ENCODE peak calls at places on chromosomes 13 and 19, in seven cellular contexts. One of them, this sample, is unnamed.
A peak's percentile ranks its signal among the peaks of the same experiment; 100 is the strongest.

GRCh38 chr13:112177459-112177858 is 110.5 kb downstream of the SOX1 start:
- DNase-seq in heart left ventricle: no peak
- DNase-seq in A549: no peak
- DNase-seq in body of pancreas: no peak
- DNase-seq in vagina: no peak
- DNase-seq in suprapubic skin: no peak
- DNase-seq in spleen: no peak
- DNase-seq in this sample: no peak

GRCh38 chr19:292281-292884 is 1.2 kb upstream of the PLPP2 start:
- DNase-seq in heart left ventricle: no peak
- DNase-seq in A549: no peak
- DNase-seq in body of pancreas: no peak
- DNase-seq in vagina: no peak
- DNase-seq in suprapubic skin: peak; percentile 62
- DNase-seq in spleen: no peak
- DNase-seq in this sample: no peak

GRCh38 chr19:46648070-46648960 is 12.3 kb upstream of the GNG8 start:
- DNase-seq in heart left ventricle: no peak
- DNase-seq in A549: no peak
- DNase-seq in body of pancreas: no peak
- DNase-seq in vagina: no peak
- DNase-seq in suprapubic skin: no peak
- DNase-seq in spleen: no peak
- DNase-seq in this sample: no peak

GRCh38 chr19:45098521-45099464 is 5.8 kb downstream of the PPP1R37 start:
- DNase-seq in heart left ventricle: peak; percentile 58
- DNase-seq in A549: no peak
- DNase-seq in body of pancreas: no peak
- DNase-seq in vagina: no peak
- DNase-seq in suprapubic skin: no peak
- DNase-seq in spleen: no peak
- DNase-seq in this sample: no peak

GRCh38 chr19:18780631-18781030 is 10.5 kb downstream of the COMP start:
- DNase-seq in heart left ventricle: no peak
- DNase-seq in A549: no peak
- DNase-seq in body of pancreas: no peak
- DNase-seq in vagina: no peak
- DNase-seq in suprapubic skin: no peak
- DNase-seq in spleen: no peak
- DNase-seq in this sample: no peak

GRCh38 chr13:101982903-101983302 is 418.9 kb downstream of the FGF14 start:
- DNase-seq in heart left ventricle: no peak
- DNase-seq in A549: no peak
- DNase-seq in body of pancreas: no peak
- DNase-seq in vagina: no peak
- DNase-seq in suprapubic skin: no peak
- DNase-seq in spleen: no peak
- DNase-seq in this sample: no peak

GRCh38 chr13:32370805-32371204 is 55.5 kb downstream of the BRCA2 start:
- DNase-seq in heart left ventricle: no peak
- DNase-seq in A549: no peak
- DNase-seq in body of pancreas: no peak
- DNase-seq in vagina: no peak
- DNase-seq in suprapubic skin: no peak
- DNase-seq in spleen: no peak
- DNase-seq in this sample: no peak

GRCh38 chr13:39306639-39307589 is 268.7 kb downstream of the NHLRC3 start:
- DNase-seq in heart left ventricle: no peak
- DNase-seq in A549: no peak
- DNase-seq in body of pancreas: no peak
- DNase-seq in vagina: no peak
- DNase-seq in suprapubic skin: no peak
- DNase-seq in spleen: no peak
- DNase-seq in this sample: no peak

GRCh38 chr19:54426291-54426918 is 11.1 kb downstream of the TTYH1 start:
- DNase-seq in heart left ventricle: no peak
- DNase-seq in A549: peak; percentile 39
- DNase-seq in body of pancreas: no peak
- DNase-seq in vagina: no peak
- DNase-seq in suprapubic skin: no peak
- DNase-seq in spleen: no peak
- DNase-seq in this sample: no peak

GRCh38 chr13:94224670-94225069 is 254.8 kb downstream of the DCT start:
- DNase-seq in heart left ventricle: no peak
- DNase-seq in A549: no peak
- DNase-seq in body of pancreas: no peak
- DNase-seq in vagina: no peak
- DNase-seq in suprapubic skin: no peak
- DNase-seq in spleen: no peak
- DNase-seq in this sample: no peak

GRCh38 chr19:19410553-19411550 is 5.4 kb downstream of the GATAD2A start:
- DNase-seq in heart left ventricle: no peak
- DNase-seq in A549: no peak
- DNase-seq in body of pancreas: no peak
- DNase-seq in vagina: no peak
- DNase-seq in suprapubic skin: no peak
- DNase-seq in spleen: peak; percentile 66
- DNase-seq in this sample: no peak

GRCh38 chr19:19105365-19106060 is 32.8 kb downstream of the TMEM161A start:
- DNase-seq in heart left ventricle: peak; percentile 41
- DNase-seq in A549: peak; percentile 72
- DNase-seq in body of pancreas: no peak
- DNase-seq in vagina: no peak
- DNase-seq in suprapubic skin: no peak
- DNase-seq in spleen: no peak
- DNase-seq in this sample: no peak

GRCh38 chr13:60562081-60562764 is 165.2 kb downstream of the TDRD3 start:
- DNase-seq in heart left ventricle: no peak
- DNase-seq in A549: no peak
- DNase-seq in body of pancreas: no peak
- DNase-seq in vagina: no peak
- DNase-seq in suprapubic skin: no peak
- DNase-seq in spleen: no peak
- DNase-seq in this sample: no peak

GRCh38 chr13:109271991-109272454 is 514.4 kb downstream of the IRS2 start:
- DNase-seq in heart left ventricle: no peak
- DNase-seq in A549: peak; percentile 85
- DNase-seq in body of pancreas: no peak
- DNase-seq in vagina: no peak
- DNase-seq in suprapubic skin: no peak
- DNase-seq in spleen: no peak
- DNase-seq in this sample: no peak

GRCh38 chr13:98875146-98875729 is 102.6 kb downstream of the DOCK9 start:
- DNase-seq in heart left ventricle: no peak
- DNase-seq in A549: no peak
- DNase-seq in body of pancreas: no peak
- DNase-seq in vagina: no peak
- DNase-seq in suprapubic skin: no peak
- DNase-seq in spleen: no peak
- DNase-seq in this sample: no peak

GRCh38 chr13:73717632-73718031 is 416.6 kb downstream of the KLF12 start:
- DNase-seq in heart left ventricle: no peak
- DNase-seq in A549: no peak
- DNase-seq in body of pancreas: no peak
- DNase-seq in vagina: no peak
- DNase-seq in suprapubic skin: no peak
- DNase-seq in spleen: no peak
- DNase-seq in this sample: no peak

GRCh38 chr19:47093841-47094240 is 19.7 kb downstream of the ZC3H4 start:
- DNase-seq in heart left ventricle: no peak
- DNase-seq in A549: no peak
- DNase-seq in body of pancreas: no peak
- DNase-seq in vagina: no peak
- DNase-seq in suprapubic skin: no peak
- DNase-seq in spleen: peak; percentile 82
- DNase-seq in this sample: no peak

GRCh38 chr19:45166723-45167252 is 6.0 kb upstream of the NKPD1 start:
- DNase-seq in heart left ventricle: no peak
- DNase-seq in A549: no peak
- DNase-seq in body of pancreas: no peak
- DNase-seq in vagina: no peak
- DNase-seq in suprapubic skin: no peak
- DNase-seq in spleen: peak; percentile 80
- DNase-seq in this sample: no peak

GRCh38 chr19:54373781-54374266 is 9.1 kb upstream of the LAIR1 start:
- DNase-seq in heart left ventricle: no peak
- DNase-seq in A549: no peak
- DNase-seq in body of pancreas: no peak
- DNase-seq in vagina: no peak
- DNase-seq in suprapubic skin: no peak
- DNase-seq in spleen: no peak
- DNase-seq in this sample: no peak

GRCh38 chr13:81458211-81458610 is 1117.3 kb upstream of the SPRY2 start:
- DNase-seq in heart left ventricle: no peak
- DNase-seq in A549: no peak
- DNase-seq in body of pancreas: no peak
- DNase-seq in vagina: no peak
- DNase-seq in suprapubic skin: no peak
- DNase-seq in spleen: no peak
- DNase-seq in this sample: no peak

GRCh38 chr13:27919299-27919933 is 384 bp upstream of the PDX1 start:
- DNase-seq in heart left ventricle: no peak
- DNase-seq in A549: peak; percentile 53
- DNase-seq in body of pancreas: no peak
- DNase-seq in vagina: no peak
- DNase-seq in suprapubic skin: no peak
- DNase-seq in spleen: no peak
- DNase-seq in this sample: no peak

GRCh38 chr19:29645911-29646310 is 19.4 kb upstream of the PLEKHF1 start:
- DNase-seq in heart left ventricle: peak; percentile 55
- DNase-seq in A549: no peak
- DNase-seq in body of pancreas: peak; percentile 16
- DNase-seq in vagina: no peak
- DNase-seq in suprapubic skin: no peak
- DNase-seq in spleen: peak; percentile 64
- DNase-seq in this sample: no peak

GRCh38 chr19:34041922-34042521 is 130.3 kb upstream of the LSM14A start:
- DNase-seq in heart left ventricle: peak; percentile 49
- DNase-seq in A549: peak; percentile 79
- DNase-seq in body of pancreas: peak; percentile 71
- DNase-seq in vagina: no peak
- DNase-seq in suprapubic skin: peak; percentile 84
- DNase-seq in spleen: peak; percentile 87
- DNase-seq in this sample: no peak

GRCh38 chr19:6769006-6769637 is 1.9 kb upstream of the SH2D3A start:
- DNase-seq in heart left ventricle: no peak
- DNase-seq in A549: peak; percentile 46
- DNase-seq in body of pancreas: no peak
- DNase-seq in vagina: no peak
- DNase-seq in suprapubic skin: no peak
- DNase-seq in spleen: no peak
- DNase-seq in this sample: no peak

GRCh38 chr19:11192957-11193939 is 4.1 kb downstream of the KANK2 start:
- DNase-seq in heart left ventricle: no peak
- DNase-seq in A549: no peak
- DNase-seq in body of pancreas: no peak
- DNase-seq in vagina: no peak
- DNase-seq in suprapubic skin: no peak
- DNase-seq in spleen: no peak
- DNase-seq in this sample: no peak

GRCh38 chr13:96104516-96104915 is 14.6 kb downstream of the HS6ST3 start:
- DNase-seq in heart left ventricle: no peak
- DNase-seq in A549: no peak
- DNase-seq in body of pancreas: no peak
- DNase-seq in vagina: no peak
- DNase-seq in suprapubic skin: no peak
- DNase-seq in spleen: no peak
- DNase-seq in this sample: no peak

GRCh38 chr13:113142876-113143275 is 15.6 kb upstream of the PROZ start:
- DNase-seq in heart left ventricle: no peak
- DNase-seq in A549: no peak
- DNase-seq in body of pancreas: no peak
- DNase-seq in vagina: peak; percentile 67
- DNase-seq in suprapubic skin: no peak
- DNase-seq in spleen: no peak
- DNase-seq in this sample: no peak

GRCh38 chr13:113077953-113078894 is 27.4 kb upstream of the F7 start:
- DNase-seq in heart left ventricle: no peak
- DNase-seq in A549: no peak
- DNase-seq in body of pancreas: no peak
- DNase-seq in vagina: no peak
- DNase-seq in suprapubic skin: peak; percentile 76
- DNase-seq in spleen: peak; percentile 62
- DNase-seq in this sample: no peak

GRCh38 chr13:31556376-31556775 is 182.9 kb upstream of the RXFP2 start:
- DNase-seq in heart left ventricle: no peak
- DNase-seq in A549: no peak
- DNase-seq in body of pancreas: no peak
- DNase-seq in vagina: no peak
- DNase-seq in suprapubic skin: no peak
- DNase-seq in spleen: no peak
- DNase-seq in this sample: no peak

GRCh38 chr13:90974249-90974954 is 373.1 kb upstream of the MIR17HG start:
- DNase-seq in heart left ventricle: no peak
- DNase-seq in A549: no peak
- DNase-seq in body of pancreas: no peak
- DNase-seq in vagina: no peak
- DNase-seq in suprapubic skin: no peak
- DNase-seq in spleen: no peak
- DNase-seq in this sample: no peak

GRCh38 chr19:49335071-49335783 is at the start of gene CD37:
- DNase-seq in heart left ventricle: no peak
- DNase-seq in A549: no peak
- DNase-seq in body of pancreas: peak; percentile 11
- DNase-seq in vagina: peak; percentile 81
- DNase-seq in suprapubic skin: peak; percentile 74
- DNase-seq in spleen: peak; percentile 90
- DNase-seq in this sample: no peak
- H3K4me3 ChIP-seq in heart left ventricle: peak within 1 kb of the TSS; percentile 48
- H3K4me3 ChIP-seq in A549: no peak within 1 kb of the TSS
- H3K4me3 ChIP-seq in body of pancreas: no peak within 1 kb of the TSS
- H3K4me3 ChIP-seq in vagina: peak within 1 kb of the TSS; percentile 34
- H3K4me3 ChIP-seq in suprapubic skin: peak within 1 kb of the TSS; percentile 37
- H3K4me3 ChIP-seq in spleen: peak within 1 kb of the TSS; percentile 58
- H3K4me3 ChIP-seq in this sample: peak within 1 kb of the TSS; percentile 39

GRCh38 chr19:41351339-41352245 is 2.1 kb downstream of the TGFB1 start:
- DNase-seq in heart left ventricle: peak; percentile 80
- DNase-seq in A549: no peak
- DNase-seq in body of pancreas: no peak
- DNase-seq in vagina: no peak
- DNase-seq in suprapubic skin: no peak
- DNase-seq in spleen: peak; percentile 97
- DNase-seq in this sample: peak; percentile 39
- TF ChIP-seq POLR2A in heart left ventricle: no peak
- TF ChIP-seq POLR2A in A549: peak; percentile 8
- TF ChIP-seq POLR2A in body of pancreas: no peak
- TF ChIP-seq POLR2A in vagina: peak; percentile 25
- TF ChIP-seq POLR2A in suprapubic skin: no peak
- TF ChIP-seq POLR2A in spleen: no peak
- TF ChIP-seq POLR2A in this sample: no peak

GRCh38 chr13:114259374-114259773 is 22.0 kb upstream of the UPF3A start:
- DNase-seq in heart left ventricle: no peak
- DNase-seq in A549: no peak
- DNase-seq in body of pancreas: no peak
- DNase-seq in vagina: no peak
- DNase-seq in suprapubic skin: no peak
- DNase-seq in spleen: no peak
- DNase-seq in this sample: no peak
- H3K4me1 ChIP-seq in heart left ventricle: peaks cover 22% of the 10 kb centered on the region
- H3K4me1 ChIP-seq in A549: no peaks in the 10 kb centered on the region
- H3K4me1 ChIP-seq in body of pancreas: peaks cover 41% of the 10 kb centered on the region
- H3K4me1 ChIP-seq in vagina: no peaks in the 10 kb centered on the region
- H3K4me1 ChIP-seq in suprapubic skin: no peaks in the 10 kb centered on the region
- H3K4me1 ChIP-seq in spleen: peaks cover 17% of the 10 kb centered on the region
- H3K4me1 ChIP-seq in this sample: no peaks in the 10 kb centered on the region

GRCh38 chr19:13838943-13839192 is 38.1 kb upstream of the NANOS3 start:
- DNase-seq in heart left ventricle: no peak
- DNase-seq in A549: no peak
- DNase-seq in body of pancreas: no peak
- DNase-seq in vagina: no peak
- DNase-seq in suprapubic skin: no peak
- DNase-seq in spleen: no peak
- DNase-seq in this sample: no peak
- H3K4me3 ChIP-seq in heart left ventricle: peak overlapping the region; percentile 96
- H3K4me3 ChIP-seq in A549: peak overlapping the region; percentile 95
- H3K4me3 ChIP-seq in body of pancreas: no peak overlapping the region
- H3K4me3 ChIP-seq in vagina: peak overlapping the region; percentile 98
- H3K4me3 ChIP-seq in suprapubic skin: peak overlapping the region; percentile 98
- H3K4me3 ChIP-seq in spleen: peak overlapping the region; percentile 72
- H3K4me3 ChIP-seq in this sample: peak overlapping the region; percentile 74

This sample was measured in esophagus squamous epithelium.